ENCODE peak calls at places on chromosomes 1 and 21, in six cellular contexts. One of them, this sample, is unnamed.

GRCh38 chr1:165287329-165287728 is 69.2 kb downstream of the LMX1A start:
- DNase-seq in suprapubic skin: no peak
- DNase-seq in cardiac muscle cell: no peak
- DNase-seq in pancreas: no peak
- DNase-seq in IMR-90: no peak
- DNase-seq in fibroblast of pulmonary artery: no peak
- DNase-seq in this sample: no peak

GRCh38 chr1:226643167-226643566 is 94.6 kb downstream of the STUM start:
- DNase-seq in suprapubic skin: no peak
- DNase-seq in cardiac muscle cell: no peak
- DNase-seq in pancreas: no peak
- DNase-seq in IMR-90: peak
- DNase-seq in fibroblast of pulmonary artery: peak
- DNase-seq in this sample: no peak

GRCh38 chr1:234776256-234776874 is 166.4 kb upstream of the IRF2BP2 start:
- DNase-seq in suprapubic skin: peak
- DNase-seq in cardiac muscle cell: no peak
- DNase-seq in pancreas: peak
- DNase-seq in IMR-90: no peak
- DNase-seq in fibroblast of pulmonary artery: no peak
- DNase-seq in this sample: no peak

GRCh38 chr1:215083408-215083961 is 948 bp downstream of the KCNK2 start:
- DNase-seq in suprapubic skin: peak
- DNase-seq in cardiac muscle cell: peak
- DNase-seq in pancreas: peak
- DNase-seq in IMR-90: peak
- DNase-seq in fibroblast of pulmonary artery: peak
- DNase-seq in this sample: no peak

GRCh38 chr1:94528271-94528670 is 13.3 kb downstream of the F3 start:
- DNase-seq in suprapubic skin: no peak
- DNase-seq in cardiac muscle cell: no peak
- DNase-seq in pancreas: no peak
- DNase-seq in IMR-90: peak
- DNase-seq in fibroblast of pulmonary artery: no peak
- DNase-seq in this sample: no peak

GRCh38 chr1:192575499-192576189 is at the start of gene RGS1:
- DNase-seq in suprapubic skin: no peak
- DNase-seq in cardiac muscle cell: no peak
- DNase-seq in pancreas: no peak
- DNase-seq in IMR-90: no peak
- DNase-seq in fibroblast of pulmonary artery: no peak
- DNase-seq in this sample: no peak

GRCh38 chr1:207823880-207824566 is 72.2 kb downstream of the CD46 start:
- DNase-seq in suprapubic skin: peak
- DNase-seq in cardiac muscle cell: peak
- DNase-seq in pancreas: peak
- DNase-seq in IMR-90: peak
- DNase-seq in fibroblast of pulmonary artery: peak
- DNase-seq in this sample: peak

GRCh38 chr21:38798481-38798882 is 7.2 kb upstream of the ETS2 start:
- DNase-seq in suprapubic skin: no peak
- DNase-seq in cardiac muscle cell: peak
- DNase-seq in pancreas: no peak
- DNase-seq in IMR-90: no peak
- DNase-seq in fibroblast of pulmonary artery: peak
- DNase-seq in this sample: no peak

GRCh38 chr1:61432616-61433388 is 292.1 kb downstream of the TM2D1 start:
- DNase-seq in suprapubic skin: no peak
- DNase-seq in cardiac muscle cell: no peak
- DNase-seq in pancreas: no peak
- DNase-seq in IMR-90: no peak
- DNase-seq in fibroblast of pulmonary artery: no peak
- DNase-seq in this sample: no peak

GRCh38 chr21:36744560-36745231 is 45.8 kb downstream of the SIM2 start:
- DNase-seq in suprapubic skin: no peak
- DNase-seq in cardiac muscle cell: no peak
- DNase-seq in pancreas: no peak
- DNase-seq in IMR-90: no peak
- DNase-seq in fibroblast of pulmonary artery: no peak
- DNase-seq in this sample: no peak

GRCh38 chr1:91791103-91791502 is 94.8 kb downstream of the TGFBR3 start:
- DNase-seq in suprapubic skin: no peak
- DNase-seq in cardiac muscle cell: no peak
- DNase-seq in pancreas: no peak
- DNase-seq in IMR-90: no peak
- DNase-seq in fibroblast of pulmonary artery: no peak
- DNase-seq in this sample: no peak
- TF ChIP-seq CTCF in suprapubic skin: no peak
- TF ChIP-seq CTCF in cardiac muscle cell: no peak
- TF ChIP-seq CTCF in pancreas: no peak
- TF ChIP-seq CTCF in IMR-90: no peak
- TF ChIP-seq CTCF in fibroblast of pulmonary artery: no peak
- TF ChIP-seq CTCF in this sample: no peak

GRCh38 chr1:221739677-221740025 is 2.2 kb downstream of the DUSP10 start:
- DNase-seq in suprapubic skin: no peak
- DNase-seq in cardiac muscle cell: no peak
- DNase-seq in pancreas: no peak
- DNase-seq in IMR-90: no peak
- DNase-seq in fibroblast of pulmonary artery: no peak
- DNase-seq in this sample: no peak
- H3K4me3 ChIP-seq in suprapubic skin: no peak
- H3K4me3 ChIP-seq in cardiac muscle cell: peak
- H3K4me3 ChIP-seq in pancreas: no peak
- H3K4me3 ChIP-seq in IMR-90: peak
- H3K4me3 ChIP-seq in fibroblast of pulmonary artery: no peak
- H3K4me3 ChIP-seq in this sample: peak

GRCh38 chr1:151827853-151828252 is 3.7 kb downstream of the RORC start:
- DNase-seq in suprapubic skin: no peak
- DNase-seq in cardiac muscle cell: no peak
- DNase-seq in pancreas: no peak
- DNase-seq in IMR-90: no peak
- DNase-seq in fibroblast of pulmonary artery: no peak
- DNase-seq in this sample: no peak

GRCh38 chr1:151825811-151826660 is 5.6 kb downstream of the RORC start:
- DNase-seq in suprapubic skin: no peak
- DNase-seq in cardiac muscle cell: no peak
- DNase-seq in pancreas: no peak
- DNase-seq in IMR-90: no peak
- DNase-seq in fibroblast of pulmonary artery: no peak
- DNase-seq in this sample: no peak

GRCh38 chr1:151822404-151822803 is 9.2 kb downstream of the RORC start:
- DNase-seq in suprapubic skin: no peak
- DNase-seq in cardiac muscle cell: no peak
- DNase-seq in pancreas: no peak
- DNase-seq in IMR-90: no peak
- DNase-seq in fibroblast of pulmonary artery: no peak
- DNase-seq in this sample: no peak

GRCh38 chr1:151823175-151823574 is 8.4 kb downstream of the RORC start:
- DNase-seq in suprapubic skin: no peak
- DNase-seq in cardiac muscle cell: no peak
- DNase-seq in pancreas: no peak
- DNase-seq in IMR-90: no peak
- DNase-seq in fibroblast of pulmonary artery: no peak
- DNase-seq in this sample: no peak

GRCh38 chr1:151825204-151825603 is 6.4 kb downstream of the RORC start:
- DNase-seq in suprapubic skin: no peak
- DNase-seq in cardiac muscle cell: no peak
- DNase-seq in pancreas: no peak
- DNase-seq in IMR-90: no peak
- DNase-seq in fibroblast of pulmonary artery: no peak
- DNase-seq in this sample: no peak
- TF ChIP-seq CTCF in suprapubic skin: no peak
- TF ChIP-seq CTCF in cardiac muscle cell: no peak
- TF ChIP-seq CTCF in pancreas: no peak
- TF ChIP-seq CTCF in IMR-90: no peak
- TF ChIP-seq CTCF in fibroblast of pulmonary artery: no peak
- TF ChIP-seq CTCF in this sample: no peak

GRCh38 chr1:24321150-24321549 is 2.0 kb downstream of the GRHL3 start:
- DNase-seq in suprapubic skin: no peak
- DNase-seq in cardiac muscle cell: no peak
- DNase-seq in pancreas: no peak
- DNase-seq in IMR-90: no peak
- DNase-seq in fibroblast of pulmonary artery: no peak
- DNase-seq in this sample: no peak

GRCh38 chr1:24323281-24323680 is 4.1 kb downstream of the GRHL3 start:
- DNase-seq in suprapubic skin: no peak
- DNase-seq in cardiac muscle cell: no peak
- DNase-seq in pancreas: no peak
- DNase-seq in IMR-90: no peak
- DNase-seq in fibroblast of pulmonary artery: no peak
- DNase-seq in this sample: no peak

GRCh38 chr1:24321712-24322635 is 2.8 kb downstream of the GRHL3 start:
- DNase-seq in suprapubic skin: peak
- DNase-seq in cardiac muscle cell: peak
- DNase-seq in pancreas: peak
- DNase-seq in IMR-90: peak
- DNase-seq in fibroblast of pulmonary artery: peak
- DNase-seq in this sample: no peak

GRCh38 chr1:24324903-24325302 is 5.7 kb downstream of the GRHL3 start:
- DNase-seq in suprapubic skin: no peak
- DNase-seq in cardiac muscle cell: no peak
- DNase-seq in pancreas: no peak
- DNase-seq in IMR-90: no peak
- DNase-seq in fibroblast of pulmonary artery: no peak
- DNase-seq in this sample: no peak

DNA sequence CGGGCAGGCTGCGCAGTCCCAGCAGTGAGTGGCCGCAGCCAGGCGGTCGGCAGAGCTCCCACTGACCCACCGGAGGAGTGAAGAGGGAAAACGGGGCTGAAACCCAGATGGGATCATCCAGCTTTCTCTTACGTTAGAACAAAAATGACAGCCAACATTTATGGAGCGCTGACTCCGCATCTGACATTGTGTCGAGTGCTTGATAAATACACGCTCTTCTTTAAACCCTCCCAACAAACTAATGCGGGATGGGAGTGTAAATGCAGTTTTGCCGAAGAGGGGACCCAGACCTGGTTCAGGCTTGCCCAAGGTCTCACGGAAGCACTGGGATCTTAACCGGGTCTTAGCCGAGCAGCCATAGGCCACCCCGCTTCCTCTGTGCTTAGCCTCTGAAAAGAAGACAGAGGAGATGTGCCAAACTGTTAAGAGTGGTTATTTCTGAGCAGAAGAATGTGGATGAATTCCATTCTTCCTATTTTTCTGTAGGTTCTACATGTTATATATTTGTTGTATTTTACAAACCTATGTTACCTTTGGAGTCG is 3.5 kb downstream of the GRHL3 start:
- DNase-seq in suprapubic skin: no peak
- DNase-seq in cardiac muscle cell: no peak
- DNase-seq in pancreas: no peak
- DNase-seq in IMR-90: no peak
- DNase-seq in fibroblast of pulmonary artery: no peak
- DNase-seq in this sample: no peak
- H3K4me3 ChIP-seq in suprapubic skin: peak
- H3K4me3 ChIP-seq in cardiac muscle cell: no peak
- H3K4me3 ChIP-seq in pancreas: no peak
- H3K4me3 ChIP-seq in IMR-90: peak
- H3K4me3 ChIP-seq in fibroblast of pulmonary artery: peak
- H3K4me3 ChIP-seq in this sample: peak

This sample was measured in AG09309.